ENCODE peak calls at places on chromosomes 1 and 21, in eight cellular contexts. One of them, this sample, is unnamed.

GRCh38 chr1:204880906-204881305 is 10.2 kb downstream of the NFASC start:
- DNase-seq in lung: no peak
- DNase-seq in right atrium auricular region: no peak
- DNase-seq in LoVo: no peak
- DNase-seq in skeletal muscle cell: no peak
- DNase-seq in activated T-helper 1 cell treated with anti-CD3 and anti-CD28 coated beads, Interleukin-2, amount 50 U/mL, for 16 hours: no peak
- DNase-seq in GM10248: no peak
- DNase-seq in activated T-helper 9 cell treated with anti-CD3 and anti-CD28 coated beads, Interleukin-2, amount 50 U/mL, for 16 hours: no peak
- DNase-seq in this sample: no peak

GRCh38 chr1:159798893-159799292 is 3.3 kb upstream of the FCRL6 start:
- DNase-seq in LoVo: peak
- DNase-seq in right atrium auricular region: peak
- DNase-seq in lung: peak
- DNase-seq in activated T-helper 9 cell treated with anti-CD3 and anti-CD28 coated beads, Interleukin-2, amount 50 U/mL, for 16 hours: no peak
- DNase-seq in GM10248: peak
- DNase-seq in skeletal muscle cell: peak
- DNase-seq in activated T-helper 1 cell treated with anti-CD3 and anti-CD28 coated beads, Interleukin-2, amount 50 U/mL, for 16 hours: no peak
- DNase-seq in this sample: peak

GRCh38 chr1:7252411-7253117 is 467.3 kb downstream of the CAMTA1 start:
- DNase-seq in skeletal muscle cell: no peak
- DNase-seq in activated T-helper 1 cell treated with anti-CD3 and anti-CD28 coated beads, Interleukin-2, amount 50 U/mL, for 16 hours: no peak
- DNase-seq in lung: no peak
- DNase-seq in GM10248: no peak
- DNase-seq in right atrium auricular region: no peak
- DNase-seq in LoVo: no peak
- DNase-seq in activated T-helper 9 cell treated with anti-CD3 and anti-CD28 coated beads, Interleukin-2, amount 50 U/mL, for 16 hours: no peak
- DNase-seq in this sample: no peak

GRCh38 chr1:173862769-173863223 is 5.0 kb downstream of the GAS5 start:
- DNase-seq in skeletal muscle cell: no peak
- DNase-seq in right atrium auricular region: no peak
- DNase-seq in activated T-helper 9 cell treated with anti-CD3 and anti-CD28 coated beads, Interleukin-2, amount 50 U/mL, for 16 hours: no peak
- DNase-seq in GM10248: no peak
- DNase-seq in lung: no peak
- DNase-seq in activated T-helper 1 cell treated with anti-CD3 and anti-CD28 coated beads, Interleukin-2, amount 50 U/mL, for 16 hours: no peak
- DNase-seq in LoVo: peak
- DNase-seq in this sample: no peak

GRCh38 chr1:203671047-203671446 is 44.4 kb downstream of the ATP2B4 start:
- DNase-seq in activated T-helper 9 cell treated with anti-CD3 and anti-CD28 coated beads, Interleukin-2, amount 50 U/mL, for 16 hours: no peak
- DNase-seq in skeletal muscle cell: no peak
- DNase-seq in activated T-helper 1 cell treated with anti-CD3 and anti-CD28 coated beads, Interleukin-2, amount 50 U/mL, for 16 hours: no peak
- DNase-seq in LoVo: no peak
- DNase-seq in right atrium auricular region: no peak
- DNase-seq in GM10248: no peak
- DNase-seq in lung: no peak
- DNase-seq in this sample: no peak

GRCh38 chr21:45427331-45428271 is 22.6 kb downstream of the COL18A1 start:
- DNase-seq in activated T-helper 9 cell treated with anti-CD3 and anti-CD28 coated beads, Interleukin-2, amount 50 U/mL, for 16 hours: no peak
- DNase-seq in lung: no peak
- DNase-seq in skeletal muscle cell: peak
- DNase-seq in activated T-helper 1 cell treated with anti-CD3 and anti-CD28 coated beads, Interleukin-2, amount 50 U/mL, for 16 hours: no peak
- DNase-seq in right atrium auricular region: peak
- DNase-seq in GM10248: no peak
- DNase-seq in LoVo: peak
- DNase-seq in this sample: no peak

GRCh38 chr1:11180342-11180744 is 8.8 kb upstream of the ANGPTL7 start:
- DNase-seq in LoVo: peak
- DNase-seq in GM10248: no peak
- DNase-seq in skeletal muscle cell: no peak
- DNase-seq in activated T-helper 9 cell treated with anti-CD3 and anti-CD28 coated beads, Interleukin-2, amount 50 U/mL, for 16 hours: no peak
- DNase-seq in right atrium auricular region: no peak
- DNase-seq in lung: no peak
- DNase-seq in activated T-helper 1 cell treated with anti-CD3 and anti-CD28 coated beads, Interleukin-2, amount 50 U/mL, for 16 hours: no peak
- DNase-seq in this sample: no peak

GRCh38 chr1:30631700-30632099 is 91.7 kb downstream of the MATN1 start:
- DNase-seq in GM10248: no peak
- DNase-seq in lung: no peak
- DNase-seq in activated T-helper 9 cell treated with anti-CD3 and anti-CD28 coated beads, Interleukin-2, amount 50 U/mL, for 16 hours: no peak
- DNase-seq in LoVo: no peak
- DNase-seq in skeletal muscle cell: no peak
- DNase-seq in activated T-helper 1 cell treated with anti-CD3 and anti-CD28 coated beads, Interleukin-2, amount 50 U/mL, for 16 hours: no peak
- DNase-seq in right atrium auricular region: no peak
- DNase-seq in this sample: no peak

GRCh38 chr1:50981741-50982140 is 11.7 kb downstream of the CDKN2C start:
- DNase-seq in GM10248: no peak
- DNase-seq in activated T-helper 9 cell treated with anti-CD3 and anti-CD28 coated beads, Interleukin-2, amount 50 U/mL, for 16 hours: no peak
- DNase-seq in right atrium auricular region: no peak
- DNase-seq in skeletal muscle cell: no peak
- DNase-seq in LoVo: no peak
- DNase-seq in activated T-helper 1 cell treated with anti-CD3 and anti-CD28 coated beads, Interleukin-2, amount 50 U/mL, for 16 hours: no peak
- DNase-seq in lung: no peak
- DNase-seq in this sample: no peak

GRCh38 chr1:9615316-9616063 is 26.8 kb downstream of the TMEM201 start:
- DNase-seq in activated T-helper 1 cell treated with anti-CD3 and anti-CD28 coated beads, Interleukin-2, amount 50 U/mL, for 16 hours: peak
- DNase-seq in LoVo: peak
- DNase-seq in activated T-helper 9 cell treated with anti-CD3 and anti-CD28 coated beads, Interleukin-2, amount 50 U/mL, for 16 hours: peak
- DNase-seq in right atrium auricular region: no peak
- DNase-seq in lung: peak
- DNase-seq in GM10248: peak
- DNase-seq in skeletal muscle cell: no peak
- DNase-seq in this sample: no peak

GRCh38 chr1:15124362-15125100 is 29.0 kb upstream of the TMEM51 start:
- DNase-seq in activated T-helper 9 cell treated with anti-CD3 and anti-CD28 coated beads, Interleukin-2, amount 50 U/mL, for 16 hours: no peak
- DNase-seq in GM10248: no peak
- DNase-seq in activated T-helper 1 cell treated with anti-CD3 and anti-CD28 coated beads, Interleukin-2, amount 50 U/mL, for 16 hours: no peak
- DNase-seq in lung: no peak
- DNase-seq in skeletal muscle cell: no peak
- DNase-seq in LoVo: no peak
- DNase-seq in right atrium auricular region: no peak
- DNase-seq in this sample: no peak

GRCh38 chr1:3275471-3276340 is 178.8 kb upstream of the ARHGEF16 start:
- DNase-seq in lung: no peak
- DNase-seq in right atrium auricular region: no peak
- DNase-seq in activated T-helper 1 cell treated with anti-CD3 and anti-CD28 coated beads, Interleukin-2, amount 50 U/mL, for 16 hours: no peak
- DNase-seq in activated T-helper 9 cell treated with anti-CD3 and anti-CD28 coated beads, Interleukin-2, amount 50 U/mL, for 16 hours: no peak
- DNase-seq in skeletal muscle cell: peak
- DNase-seq in LoVo: no peak
- DNase-seq in GM10248: no peak
- DNase-seq in this sample: no peak

GRCh38 chr1:220889333-220889732 is 10.1 kb downstream of the HLX start:
- DNase-seq in lung: no peak
- DNase-seq in LoVo: no peak
- DNase-seq in activated T-helper 9 cell treated with anti-CD3 and anti-CD28 coated beads, Interleukin-2, amount 50 U/mL, for 16 hours: no peak
- DNase-seq in skeletal muscle cell: no peak
- DNase-seq in activated T-helper 1 cell treated with anti-CD3 and anti-CD28 coated beads, Interleukin-2, amount 50 U/mL, for 16 hours: no peak
- DNase-seq in right atrium auricular region: no peak
- DNase-seq in GM10248: no peak
- DNase-seq in this sample: no peak

GRCh38 chr1:195915826-195916225 is 692.4 kb downstream of the KCNT2 start:
- DNase-seq in lung: no peak
- DNase-seq in LoVo: no peak
- DNase-seq in right atrium auricular region: no peak
- DNase-seq in skeletal muscle cell: no peak
- DNase-seq in activated T-helper 1 cell treated with anti-CD3 and anti-CD28 coated beads, Interleukin-2, amount 50 U/mL, for 16 hours: no peak
- DNase-seq in GM10248: no peak
- DNase-seq in activated T-helper 9 cell treated with anti-CD3 and anti-CD28 coated beads, Interleukin-2, amount 50 U/mL, for 16 hours: no peak
- DNase-seq in this sample: no peak

GRCh38 chr21:28160378-28160777 is 832.3 kb downstream of the LTN1 start:
- DNase-seq in right atrium auricular region: no peak
- DNase-seq in activated T-helper 9 cell treated with anti-CD3 and anti-CD28 coated beads, Interleukin-2, amount 50 U/mL, for 16 hours: no peak
- DNase-seq in skeletal muscle cell: no peak
- DNase-seq in GM10248: no peak
- DNase-seq in activated T-helper 1 cell treated with anti-CD3 and anti-CD28 coated beads, Interleukin-2, amount 50 U/mL, for 16 hours: no peak
- DNase-seq in LoVo: no peak
- DNase-seq in lung: no peak
- DNase-seq in this sample: no peak

GRCh38 chr1:235327559-235328270 is at the start of gene ARID4B:
- DNase-seq in LoVo: no peak
- DNase-seq in skeletal muscle cell: no peak
- DNase-seq in activated T-helper 9 cell treated with anti-CD3 and anti-CD28 coated beads, Interleukin-2, amount 50 U/mL, for 16 hours: no peak
- DNase-seq in lung: no peak
- DNase-seq in GM10248: peak
- DNase-seq in activated T-helper 1 cell treated with anti-CD3 and anti-CD28 coated beads, Interleukin-2, amount 50 U/mL, for 16 hours: no peak
- DNase-seq in right atrium auricular region: no peak
- DNase-seq in this sample: no peak

GRCh38 chr1:154972517-154973343 is 1.8 kb upstream of the CKS1B start:
- DNase-seq in GM10248: no peak
- DNase-seq in activated T-helper 9 cell treated with anti-CD3 and anti-CD28 coated beads, Interleukin-2, amount 50 U/mL, for 16 hours: no peak
- DNase-seq in activated T-helper 1 cell treated with anti-CD3 and anti-CD28 coated beads, Interleukin-2, amount 50 U/mL, for 16 hours: no peak
- DNase-seq in right atrium auricular region: peak
- DNase-seq in lung: peak
- DNase-seq in skeletal muscle cell: peak
- DNase-seq in LoVo: peak
- DNase-seq in this sample: peak